ENCODE peak calls at places on chromosome 10, in ten cellular contexts. E is upper lobe of right lung, M is neural progenitor cell, R is testis, H is heart right ventricle, D is kidney epithelial cell, K is BJ, B is AG10803, A is breast epithelium, I is fibroblast of villous mesenchyme. Y is an unnamed sample.

GRCh38 chr10:49512121-49512809 is 26.7 kb downstream of the ERCC6 start:
- DNase-seq in D (no peak), R (peak), K (no peak), I (peak), M (peak), B (peak), A (no peak), H (no peak), E (no peak), Y (peak)

GRCh38 chr10:35300063-35300699 is 36.1 kb upstream of the CCNY start:
- DNase-seq in R (peak), M (no peak), E (no peak), K (peak), D (no peak), A (no peak), I (peak), B (peak), H (no peak), Y (peak)

GRCh38 chr10:50992356-50992866 is 81.9 kb upstream of the PRKG1 start:
- DNase-seq in B (peak), A (no peak), H (no peak), I (peak), M (peak), R (no peak), K (no peak), E (no peak), D (no peak), Y (peak)

GRCh38 chr10:35643151-35643975 is 1.3 kb upstream of the FZD8 start:
- DNase-seq in E (peak), B (peak), K (no peak), I (peak), R (peak), D (no peak), M (peak), A (peak), H (peak), Y (peak)

GRCh38 chr10:129233351-129234148 is 233.5 kb upstream of the MGMT start:
- DNase-seq in I (no peak), M (no peak), E (no peak), B (no peak), R (no peak), A (no peak), H (no peak), D (no peak), K (no peak), Y (no peak)

GRCh38 chr10:16835223-16835622 is 18.0 kb upstream of the RSU1 start:
- DNase-seq in H (no peak), R (no peak), E (no peak), K (no peak), B (no peak), M (no peak), A (no peak), I (no peak), D (no peak), Y (no peak)

GRCh38 chr10:59877191-59877671 is 29.1 kb downstream of the CCDC6 start:
- DNase-seq in K (no peak), M (no peak), R (no peak), E (no peak), D (no peak), B (peak), A (no peak), I (no peak), H (no peak), Y (peak)

GRCh38 chr10:89649051-89649450 is 4.0 kb upstream of the PANK1 start:
- DNase-seq in D (no peak), M (no peak), K (no peak), B (no peak), H (no peak), E (no peak), A (no peak), R (no peak), I (no peak), Y (no peak)

GRCh38 chr10:102195301-102195870 is 30.7 kb upstream of the ELOVL3 start:
- DNase-seq in B (peak), A (no peak), H (no peak), E (no peak), I (no peak), D (no peak), R (no peak), K (no peak), M (no peak), Y (peak)

GRCh38 chr10:72261323-72262018 is 12.3 kb upstream of the DDIT4 start:
- DNase-seq in D (no peak), I (peak), R (no peak), A (no peak), E (no peak), H (no peak), M (no peak), B (no peak), K (no peak), Y (peak)

GRCh38 chr10:124724279-124725027 is 19.7 kb downstream of the FAM53B start:
- DNase-seq in B (peak), I (no peak), D (no peak), H (no peak), E (peak), K (no peak), A (peak), R (peak), M (no peak), Y (no peak)

GRCh38 chr10:33623677-33624076 is 289.2 kb upstream of the NRP1 start:
- DNase-seq in A (no peak), I (no peak), M (no peak), K (no peak), B (no peak), H (no peak), R (no peak), E (no peak), D (no peak), Y (no peak)

GRCh38 chr10:62794306-62794705 is 10.2 kb upstream of the ADO start:
- DNase-seq in A (no peak), D (peak), E (no peak), M (no peak), B (peak), K (no peak), I (no peak), H (no peak), R (no peak), Y (peak)

GRCh38 chr10:28664369-28664740 is 13.0 kb upstream of the BAMBI start:
- DNase-seq in M (no peak), R (no peak), I (peak), D (no peak), B (peak), K (no peak), H (no peak), A (no peak), E (no peak), Y (peak)

DNA sequence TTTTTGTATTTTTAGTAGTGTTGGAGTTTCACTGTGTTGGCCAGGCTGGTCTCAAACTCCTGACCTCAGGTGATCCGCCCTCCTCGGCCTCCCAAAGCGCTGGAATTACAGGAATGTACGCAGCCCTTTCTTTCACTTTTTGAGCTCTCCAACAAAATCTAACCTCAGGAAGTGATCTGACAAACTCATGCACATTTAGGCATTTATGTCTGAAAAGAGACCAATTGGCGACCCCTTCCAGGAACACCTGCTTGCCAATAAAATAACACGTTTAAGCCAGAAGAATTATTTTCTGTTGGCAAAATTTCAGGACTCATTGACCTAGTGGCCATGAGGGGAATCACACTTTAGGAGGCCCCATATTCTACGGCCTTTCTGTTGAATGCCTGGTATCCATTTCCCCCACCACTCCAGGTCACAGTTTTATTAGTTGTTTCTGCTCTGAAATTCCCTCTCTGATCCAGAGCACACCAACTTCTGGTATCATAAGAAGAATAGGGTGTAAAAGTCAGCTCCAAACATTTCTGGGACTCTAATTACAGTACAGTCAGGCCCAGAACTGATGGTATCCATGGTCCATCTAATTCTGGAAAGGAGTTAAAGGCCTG is 65.8 kb upstream of the FRMD4A start:
- DNase-seq in M (no peak), B (peak), R (no peak), A (no peak), K (no peak), D (no peak), I (no peak), E (no peak), H (no peak), Y (peak)
- TF ChIP-seq CTCF in M (peak), B (peak), R (no peak), A (no peak), K (peak), D (peak), I (peak), E (peak), H (peak), Y (peak)

GRCh38 chr10:69064762-69065328 is 23.1 kb upstream of the SRGN start:
- DNase-seq in D (no peak), R (no peak), H (no peak), B (no peak), M (no peak), K (no peak), A (no peak), I (no peak), E (no peak), Y (no peak)
- TF ChIP-seq CTCF in D (no peak), R (no peak), H (no peak), B (no peak), M (peak), K (no peak), A (no peak), I (no peak), E (no peak), Y (no peak)

GRCh38 chr10:117929321-117930067 is 117.2 kb downstream of the RAB11FIP2 start:
- DNase-seq in R (no peak), K (no peak), D (no peak), B (no peak), H (no peak), A (no peak), I (no peak), M (peak), E (no peak), Y (no peak)
- TF ChIP-seq CTCF in R (no peak), K (no peak), D (peak), B (no peak), H (no peak), A (no peak), I (no peak), M (no peak), E (no peak), Y (no peak)

DNA sequence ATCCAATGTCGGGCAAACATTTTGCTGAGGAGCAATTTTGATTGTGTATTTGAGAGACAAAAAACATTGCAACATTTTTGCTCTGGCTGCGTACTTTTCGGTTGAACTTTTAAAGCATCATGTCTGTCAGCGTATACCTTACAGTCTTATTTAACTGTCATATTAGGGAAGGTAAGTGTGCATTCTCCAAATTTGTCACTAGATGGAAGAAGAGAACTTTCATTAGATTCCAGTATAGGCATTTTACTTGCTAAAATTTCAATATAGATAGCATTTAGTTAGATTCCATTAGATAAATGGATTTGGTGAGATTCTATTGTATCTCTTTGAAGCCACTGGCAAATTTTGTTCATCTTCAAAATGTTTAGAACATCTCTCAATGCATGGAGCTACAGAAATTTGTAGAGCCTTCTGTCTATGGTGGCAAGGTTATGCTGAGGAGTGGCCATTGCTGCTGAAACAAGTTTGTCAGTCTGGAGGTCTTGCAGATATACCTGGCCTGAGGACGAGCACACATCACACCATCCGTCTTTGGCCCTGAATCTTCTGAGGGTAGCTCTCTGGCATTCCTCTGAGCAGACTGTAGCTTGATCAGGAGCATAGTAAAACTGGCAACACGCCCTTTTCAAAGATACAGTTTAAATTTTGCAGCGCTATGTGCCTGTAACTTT is 437.5 kb upstream of the MBL2 start:
- DNase-seq in B (no peak), K (no peak), I (no peak), H (no peak), A (no peak), E (no peak), D (no peak), M (peak), R (no peak), Y (peak)
- TF ChIP-seq CTCF in B (no peak), K (no peak), I (no peak), H (peak), A (no peak), E (no peak), D (peak), M (peak), R (no peak), Y (no peak)

GRCh38 chr10:6136215-6137201 is 47.7 kb downstream of the RBM17 start:
- DNase-seq in E (no peak), M (no peak), R (no peak), K (peak), D (peak), I (no peak), H (no peak), B (peak), A (no peak), Y (peak)
- TF ChIP-seq CTCF in E (no peak), M (no peak), R (no peak), K (peak), D (peak), I (no peak), H (no peak), B (peak), A (no peak), Y (no peak)

GRCh38 chr10:111281516-111281915 is 204.7 kb downstream of the ADRA2A start:
- DNase-seq in D (no peak), I (peak), R (peak), A (no peak), H (no peak), B (peak), K (no peak), E (no peak), M (peak), Y (peak)
- TF ChIP-seq CTCF in D (no peak), I (peak), R (peak), A (no peak), H (peak), B (peak), K (peak), E (peak), M (peak), Y (no peak)

GRCh38 chr10:22573820-22574569 is 140.4 kb downstream of the PIP4K2A start:
- DNase-seq in H (no peak), A (no peak), E (no peak), D (no peak), B (peak), K (no peak), I (peak), R (peak), M (peak), Y (peak)
- TF ChIP-seq CTCF in H (peak), A (no peak), E (peak), D (peak), B (peak), K (peak), I (peak), R (no peak), M (peak), Y (peak)